ENCODE peak calls at places on chromosomes 11 and 22, in eight cellular contexts. W is RWPE1; G is OCI-LY7; I is activated CD8-positive, alpha-beta T cell treated with anti-CD3 and anti-CD28 coated beads for 36 hours; Y is amniotic stem cell; E is endothelial cell; R is dorsolateral prefrontal cortex; T is NCI-H1930. V is an unnamed sample.

GRCh38 chr22:19337137-19337536 is 45.6 kb upstream of the CLTCL1 start:
- DNase-seq in W (no peak), G (peak), I (no peak), Y (no peak), E (no peak), R (no peak), T (no peak), V (no peak)

GRCh38 chr11:85682330-85683305 is 3.4 kb downstream of the CCDC89 start:
- DNase-seq in R (peak), G (no peak), W (no peak), E (no peak), Y (no peak), T (peak), I (peak), V (peak)

GRCh38 chr11:92130432-92130831 is 94.2 kb upstream of the FAT3 start:
- DNase-seq in I (no peak), E (no peak), R (no peak), Y (no peak), G (no peak), T (no peak), W (peak), V (no peak)

GRCh38 chr11:102422817-102423725 is 29.5 kb downstream of the TMEM123 start:
- DNase-seq in T (peak), E (no peak), W (no peak), I (no peak), R (no peak), Y (no peak), G (no peak), V (no peak)

GRCh38 chr11:126585388-126586302 is 230.2 kb downstream of the ST3GAL4 start:
- DNase-seq in R (no peak), Y (peak), G (no peak), T (no peak), E (no peak), I (no peak), W (peak), V (peak)

GRCh38 chr11:20114588-20114987 is 45.7 kb downstream of the DBX1 start:
- DNase-seq in T (no peak), R (no peak), E (no peak), W (no peak), I (no peak), G (no peak), Y (no peak), V (no peak)

GRCh38 chr11:75342966-75343870 is 8.2 kb downstream of the ARRB1 start:
- DNase-seq in W (no peak), R (no peak), G (no peak), I (no peak), E (no peak), Y (no peak), T (no peak), V (no peak)

GRCh38 chr11:57868491-57868890 is 106.9 kb downstream of the CTNND1 start:
- DNase-seq in T (no peak), E (no peak), G (no peak), R (no peak), Y (no peak), W (no peak), I (no peak), V (no peak)

GRCh38 chr11:72113170-72113808 is 794 bp upstream of the ANAPC15 start:
- DNase-seq in Y (peak), E (no peak), G (no peak), T (no peak), R (no peak), W (peak), I (peak), V (no peak)

GRCh38 chr11:66638177-66639065 is at the start of gene RBM4:
- DNase-seq in G (peak), Y (peak), E (peak), I (peak), W (peak), T (peak), R (peak), V (peak)

GRCh38 chr11:2077061-2077802 is 62.0 kb downstream of the IGF2 start:
- DNase-seq in E (no peak), T (no peak), Y (peak), G (no peak), I (peak), R (no peak), W (peak), V (no peak)

GRCh38 chr11:114399490-114399889 is 821 bp downstream of the C11orf71 start:
- DNase-seq in T (no peak), G (no peak), Y (no peak), I (no peak), R (no peak), E (no peak), W (no peak), V (no peak)

GRCh38 chr11:113577356-113578163 is 102.4 kb upstream of the DRD2 start:
- DNase-seq in R (no peak), W (no peak), G (no peak), I (no peak), Y (no peak), T (no peak), E (no peak), V (no peak)

GRCh38 chr11:119912214-119912613 is 183.2 kb upstream of the NECTIN1 start:
- DNase-seq in W (no peak), T (no peak), G (no peak), R (no peak), E (no peak), Y (no peak), I (no peak), V (no peak)

GRCh38 chr11:29957406-29957805 is 59.4 kb downstream of the KCNA4 start:
- DNase-seq in I (no peak), E (no peak), G (no peak), R (no peak), T (no peak), W (no peak), Y (no peak), V (no peak)

GRCh38 chr11:134026655-134027343 is 42.1 kb upstream of the JAM3 start:
- DNase-seq in E (peak), G (no peak), W (no peak), I (no peak), Y (no peak), T (no peak), R (no peak), V (no peak)

GRCh38 chr22:41668971-41669911 is 19.4 kb downstream of the SNU13 start:
- DNase-seq in R (no peak), G (no peak), I (no peak), T (no peak), Y (no peak), W (no peak), E (no peak), V (no peak)

GRCh38 chr11:122785156-122785605 is 53.1 kb upstream of the CRTAM start:
- DNase-seq in E (no peak), I (no peak), G (no peak), R (no peak), W (no peak), Y (no peak), T (no peak), V (no peak)

GRCh38 chr11:113715882-113716625 is 9.9 kb upstream of the TMPRSS5 start:
- DNase-seq in G (no peak), Y (no peak), R (peak), E (no peak), W (no peak), I (no peak), T (no peak), V (no peak)

GRCh38 chr11:3199537-3200295 is 18.9 kb downstream of the MRGPRG start:
- DNase-seq in E (no peak), T (no peak), W (no peak), R (peak), Y (no peak), G (no peak), I (no peak), V (no peak)

GRCh38 chr22:49629024-49629570 is 198.6 kb downstream of the BRD1 start:
- DNase-seq in Y (no peak), T (no peak), G (no peak), E (no peak), W (no peak), I (no peak), R (no peak), V (no peak)

GRCh38 chr11:85889676-85890579 is 34.7 kb downstream of the CCDC83 start:
- DNase-seq in I (no peak), E (no peak), G (no peak), W (peak), T (no peak), Y (no peak), R (no peak), V (no peak)

GRCh38 chr22:46071451-46072029 is 78.8 kb upstream of the PPARA start:
- DNase-seq in G (peak), Y (peak), R (peak), T (peak), I (peak), W (peak), E (no peak), V (peak)

V was measured in sciatic nerve.